ENCODE peak calls at places on chromosomes 1 and 21, in seven cellular contexts. One of them, this sample, is unnamed.

GRCh38 chr1:219544163-219544846 is 68.6 kb downstream of the ZC3H11B start:
- DNase-seq in pons: peak
- DNase-seq in GM19239: no peak
- DNase-seq in naive thymus-derived CD4-positive, alpha-beta T cell: no peak
- DNase-seq in NCI-H345: no peak
- DNase-seq in stimulated activated CD4-positive, alpha-beta T cell treated with anti-CD3 and anti-CD28 coated beads, TNF-alpha, amount 100 ng/mL, for 48 hours: no peak
- DNase-seq in progenitor cell of endocrine pancreas: no peak
- DNase-seq in this sample: no peak

GRCh38 chr1:67850151-67850551 is 16.9 kb upstream of the GNG12 start:
- DNase-seq in pons: peak
- DNase-seq in NCI-H345: peak
- DNase-seq in GM19239: no peak
- DNase-seq in progenitor cell of endocrine pancreas: no peak
- DNase-seq in stimulated activated CD4-positive, alpha-beta T cell treated with anti-CD3 and anti-CD28 coated beads, TNF-alpha, amount 100 ng/mL, for 48 hours: no peak
- DNase-seq in naive thymus-derived CD4-positive, alpha-beta T cell: no peak
- DNase-seq in this sample: no peak

GRCh38 chr1:47865881-47866535 is 131.2 kb downstream of the TRABD2B start:
- DNase-seq in GM19239: no peak
- DNase-seq in stimulated activated CD4-positive, alpha-beta T cell treated with anti-CD3 and anti-CD28 coated beads, TNF-alpha, amount 100 ng/mL, for 48 hours: no peak
- DNase-seq in progenitor cell of endocrine pancreas: no peak
- DNase-seq in pons: no peak
- DNase-seq in naive thymus-derived CD4-positive, alpha-beta T cell: no peak
- DNase-seq in NCI-H345: no peak
- DNase-seq in this sample: no peak

GRCh38 chr1:29653034-29653810 is 416.9 kb downstream of the PTPRU start:
- DNase-seq in stimulated activated CD4-positive, alpha-beta T cell treated with anti-CD3 and anti-CD28 coated beads, TNF-alpha, amount 100 ng/mL, for 48 hours: no peak
- DNase-seq in progenitor cell of endocrine pancreas: peak
- DNase-seq in GM19239: no peak
- DNase-seq in naive thymus-derived CD4-positive, alpha-beta T cell: no peak
- DNase-seq in pons: no peak
- DNase-seq in NCI-H345: no peak
- DNase-seq in this sample: no peak

GRCh38 chr1:179164494-179164893 is 65.0 kb downstream of the ABL2 start:
- DNase-seq in GM19239: no peak
- DNase-seq in NCI-H345: no peak
- DNase-seq in pons: no peak
- DNase-seq in naive thymus-derived CD4-positive, alpha-beta T cell: no peak
- DNase-seq in progenitor cell of endocrine pancreas: no peak
- DNase-seq in stimulated activated CD4-positive, alpha-beta T cell treated with anti-CD3 and anti-CD28 coated beads, TNF-alpha, amount 100 ng/mL, for 48 hours: no peak
- DNase-seq in this sample: no peak

GRCh38 chr1:12067900-12068821 is 5.1 kb downstream of the TNFRSF8 start:
- DNase-seq in NCI-H345: no peak
- DNase-seq in GM19239: peak
- DNase-seq in pons: no peak
- DNase-seq in progenitor cell of endocrine pancreas: no peak
- DNase-seq in stimulated activated CD4-positive, alpha-beta T cell treated with anti-CD3 and anti-CD28 coated beads, TNF-alpha, amount 100 ng/mL, for 48 hours: no peak
- DNase-seq in naive thymus-derived CD4-positive, alpha-beta T cell: no peak
- DNase-seq in this sample: peak

GRCh38 chr1:19332832-19333231 is 20.7 kb downstream of the SLC66A1 start:
- DNase-seq in naive thymus-derived CD4-positive, alpha-beta T cell: no peak
- DNase-seq in stimulated activated CD4-positive, alpha-beta T cell treated with anti-CD3 and anti-CD28 coated beads, TNF-alpha, amount 100 ng/mL, for 48 hours: no peak
- DNase-seq in GM19239: no peak
- DNase-seq in progenitor cell of endocrine pancreas: no peak
- DNase-seq in pons: no peak
- DNase-seq in NCI-H345: no peak
- DNase-seq in this sample: no peak

GRCh38 chr1:58818075-58818474 is 34.2 kb upstream of the JUN start:
- DNase-seq in naive thymus-derived CD4-positive, alpha-beta T cell: no peak
- DNase-seq in GM19239: no peak
- DNase-seq in pons: no peak
- DNase-seq in NCI-H345: no peak
- DNase-seq in stimulated activated CD4-positive, alpha-beta T cell treated with anti-CD3 and anti-CD28 coated beads, TNF-alpha, amount 100 ng/mL, for 48 hours: no peak
- DNase-seq in progenitor cell of endocrine pancreas: no peak
- DNase-seq in this sample: no peak

GRCh38 chr1:201631037-201631436 is 92.1 kb downstream of the NAV1 start:
- DNase-seq in NCI-H345: no peak
- DNase-seq in stimulated activated CD4-positive, alpha-beta T cell treated with anti-CD3 and anti-CD28 coated beads, TNF-alpha, amount 100 ng/mL, for 48 hours: no peak
- DNase-seq in progenitor cell of endocrine pancreas: no peak
- DNase-seq in GM19239: no peak
- DNase-seq in pons: no peak
- DNase-seq in naive thymus-derived CD4-positive, alpha-beta T cell: no peak
- DNase-seq in this sample: no peak

GRCh38 chr21:32826317-32827167 is 55.0 kb upstream of the PAXBP1 start:
- DNase-seq in naive thymus-derived CD4-positive, alpha-beta T cell: no peak
- DNase-seq in pons: peak
- DNase-seq in GM19239: peak
- DNase-seq in progenitor cell of endocrine pancreas: no peak
- DNase-seq in stimulated activated CD4-positive, alpha-beta T cell treated with anti-CD3 and anti-CD28 coated beads, TNF-alpha, amount 100 ng/mL, for 48 hours: no peak
- DNase-seq in NCI-H345: peak
- DNase-seq in this sample: no peak